ENCODE peak calls at places on chromosome 15, in five cellular contexts. F, C, V, W and I are unnamed samples.
A peak's percentile ranks its signal among the peaks of the same experiment; 100 is the strongest.

GRCh38 chr15:55196011-55196410 is 730 bp downstream of the RSL24D1 start:
- DNase-seq in V (no peak), F (no peak), C (no peak), W (no peak), I (no peak)

GRCh38 chr15:98609144-98609852 is 39.0 kb upstream of the IGF1R start:
- DNase-seq in C (no peak), W (no peak), V (no peak), F (no peak), I (peak; percentile 88)

GRCh38 chr15:62624541-62625399 is 417.8 kb upstream of the TPM1 start:
- DNase-seq in F (no peak), V (no peak), C (no peak), W (peak; percentile 20), I (no peak)

GRCh38 chr15:73781038-73781925 is 28.1 kb upstream of the INSYN1 start:
- DNase-seq in F (no peak), V (no peak), W (no peak), C (no peak), I (no peak)

GRCh38 chr15:54559405-54560064 is 581.3 kb downstream of the UNC13C start:
- DNase-seq in W (no peak), C (no peak), V (no peak), F (no peak), I (no peak)

GRCh38 chr15:58248504-58248842 is 110.3 kb downstream of the AQP9 start:
- DNase-seq in V (no peak), F (no peak), C (no peak), W (no peak), I (no peak)

GRCh38 chr15:52714968-52715367 is 35.8 kb upstream of the ATOSA start:
- DNase-seq in V (no peak), W (no peak), C (no peak), F (no peak), I (no peak)

GRCh38 chr15:77909131-77909940 is 168.2 kb downstream of the TBC1D2B start:
- DNase-seq in V (no peak), W (no peak), F (no peak), C (no peak), I (peak; percentile 69)

GRCh38 chr15:50880651-50881114 is 27.8 kb upstream of the AP4E1 start:
- DNase-seq in C (no peak), V (no peak), F (no peak), W (peak; percentile 28), I (no peak)

GRCh38 chr15:99176757-99177156 is 71.9 kb downstream of the SYNM start:
- DNase-seq in F (no peak), V (no peak), C (no peak), W (no peak), I (no peak)

GRCh38 chr15:63344737-63345390 is 36.8 kb downstream of the CA12 start:
- DNase-seq in F (no peak), C (no peak), V (no peak), W (no peak), I (no peak)

GRCh38 chr15:89161666-89162065 is 59.7 kb downstream of the RLBP1 start:
- DNase-seq in W (no peak), C (no peak), V (no peak), F (no peak), I (no peak)

GRCh38 chr15:65101418-65101890 is 13.5 kb downstream of the UBAP1L start:
- DNase-seq in C (peak; percentile 69), W (no peak), F (no peak), V (no peak), I (peak; percentile 47)

GRCh38 chr15:23384371-23384770 is 29.8 kb downstream of the GOLGA8S start:
- DNase-seq in C (no peak), F (no peak), V (no peak), W (no peak), I (peak; percentile 6)

GRCh38 chr15:43408789-43409188 is 37.9 kb downstream of the TUBGCP4 start:
- DNase-seq in W (no peak), F (no peak), V (no peak), C (no peak), I (no peak)

GRCh38 chr15:70772402-70772801 is 9.0 kb upstream of the UACA start:
- DNase-seq in C (no peak), F (no peak), W (no peak), V (no peak), I (no peak)

GRCh38 chr15:90161946-90162345 is 39.2 kb upstream of the SEMA4B start:
- DNase-seq in W (no peak), V (no peak), C (no peak), F (no peak), I (no peak)

GRCh38 chr15:97082835-97083234 is 752.3 kb downstream of the NR2F2 start:
- DNase-seq in W (no peak), F (no peak), C (no peak), V (no peak), I (no peak)

GRCh38 chr15:29449136-29449535 is 179.5 kb upstream of the NSMCE3 start:
- DNase-seq in V (no peak), W (no peak), F (no peak), C (no peak), I (peak; percentile 20)

GRCh38 chr15:96268421-96269204 is 61.9 kb upstream of the NR2F2 start:
- DNase-seq in V (no peak), F (no peak), C (no peak), W (no peak), I (no peak)

GRCh38 chr15:89068325-89068784 is 19.9 kb upstream of the ABHD2 start:
- DNase-seq in W (no peak), V (no peak), F (no peak), C (no peak), I (peak; percentile 86)

GRCh38 chr15:70670680-70671079 is 92.7 kb downstream of the UACA start:
- DNase-seq in F (no peak), C (no peak), V (no peak), W (no peak), I (no peak)

GRCh38 chr15:96242761-96243160 is 87.7 kb upstream of the NR2F2 start:
- DNase-seq in C (no peak), V (no peak), W (no peak), F (no peak), I (no peak)

GRCh38 chr15:73957785-73958184 is 31.5 kb downstream of the LOXL1 start:
- DNase-seq in W (no peak), C (no peak), F (no peak), V (no peak), I (no peak)

GRCh38 chr15:98421419-98422085 is 226.8 kb upstream of the IGF1R start:
- DNase-seq in C (peak; percentile 71), V (peak; percentile 2), W (no peak), F (peak; percentile 26), I (no peak)

GRCh38 chr15:68693071-68693470 is 114.3 kb downstream of the CORO2B start:
- DNase-seq in F (no peak), V (no peak), W (no peak), C (no peak), I (no peak)

GRCh38 chr15:61743352-61743909 is 316.8 kb downstream of the VPS13C start:
- DNase-seq in W (no peak), V (no peak), F (no peak), C (no peak), I (no peak)

GRCh38 chr15:36331531-36332275 is 247.7 kb upstream of the CDIN1 start:
- DNase-seq in F (no peak), W (no peak), V (no peak), C (no peak), I (no peak)

GRCh38 chr15:66931768-66932633 is 133.4 kb upstream of the SMAD3 start:
- DNase-seq in F (no peak), W (no peak), V (no peak), C (no peak), I (peak; percentile 91)

GRCh38 chr15:47551079-47551478 is 166.2 kb upstream of the SEMA6D start:
- DNase-seq in V (no peak), C (no peak), F (no peak), W (no peak), I (no peak)

GRCh38 chr15:64845183-64845611 is 3.5 kb downstream of the PLEKHO2 start:
- DNase-seq in F (no peak), V (no peak), C (no peak), W (no peak), I (no peak)

GRCh38 chr15:60740787-60741354 is 261.9 kb upstream of the ICE2 start:
- DNase-seq in C (no peak), W (no peak), F (no peak), V (no peak), I (no peak)

GRCh38 chr15:60091150-60091549 is 87.0 kb downstream of the FOXB1 start:
- DNase-seq in W (peak; percentile 42), F (no peak), V (no peak), C (no peak), I (peak; percentile 96)

GRCh38 chr15:41967506-41968206 is 4.7 kb downstream of the EHD4 start:
- DNase-seq in W (no peak), F (no peak), C (no peak), V (no peak), I (no peak)

GRCh38 chr15:68962464-68962863 is 32.1 kb downstream of the SPESP1 start:
- DNase-seq in W (no peak), C (no peak), V (no peak), F (no peak), I (no peak)

GRCh38 chr15:100210338-100210737 is 131.4 kb downstream of the ADAMTS17 start:
- DNase-seq in F (no peak), V (no peak), C (no peak), W (no peak), I (peak; percentile 26)

GRCh38 chr15:77870195-77871065 is 207.1 kb downstream of the TBC1D2B start:
- DNase-seq in V (no peak), C (peak; percentile 31), W (no peak), F (peak; percentile 29), I (peak; percentile 78)

GRCh38 chr15:67184208-67184925 is 70.1 kb downstream of the AAGAB start:
- DNase-seq in V (no peak), W (no peak), F (no peak), C (no peak), I (peak; percentile 61)

GRCh38 chr15:84992157-84992940 is 10.7 kb downstream of the PDE8A start:
- DNase-seq in F (no peak), C (no peak), V (no peak), W (peak; percentile 75), I (no peak)

GRCh38 chr15:73028030-73028429 is 24.2 kb upstream of the NEO1 start:
- DNase-seq in W (no peak), C (no peak), V (no peak), F (peak; percentile 37), I (no peak)